ENCODE peak calls at places on chromosomes 2 and 18, in eight cellular contexts. I, A, F, J, P, K, X and Z are unnamed samples.

GRCh38 chr2:216300921-216301320 is 71.4 kb downstream of the MARCHF4 start:
- DNase-seq in I (no peak), A (no peak), F (no peak), J (no peak), P (no peak), K (no peak), X (no peak), Z (no peak)

GRCh38 chr2:179233037-179233436 is 31.6 kb downstream of the SESTD1 start:
- DNase-seq in I (no peak), A (no peak), F (no peak), J (peak; percentile 16), P (no peak), K (no peak), X (no peak), Z (no peak)

GRCh38 chr2:26535663-26536275 is 57.8 kb upstream of the OTOF start:
- DNase-seq in I (no peak), A (no peak), F (no peak), J (no peak), P (peak; percentile 42), K (no peak), X (no peak), Z (no peak)

GRCh38 chr2:205657579-205657978 is 24.7 kb upstream of the NRP2 start:
- DNase-seq in I (no peak), A (no peak), F (no peak), J (no peak), P (no peak), K (no peak), X (no peak), Z (no peak)

GRCh38 chr2:219002395-219003266 is 9.4 kb upstream of the CRYBA2 start:
- DNase-seq in I (no peak), A (no peak), F (no peak), J (peak; percentile 82), P (no peak), K (peak; percentile 17), X (no peak), Z (no peak)

GRCh38 chr2:79040967-79041582 is 15.6 kb downstream of the REG3G start:
- DNase-seq in I (peak; percentile 4), A (no peak), F (no peak), J (peak; percentile 4), P (no peak), K (no peak), X (no peak), Z (no peak)

GRCh38 chr2:99865818-99866676 is 276.3 kb downstream of the AFF3 start:
- DNase-seq in I (no peak), A (no peak), F (no peak), J (no peak), P (no peak), K (no peak), X (no peak), Z (no peak)

GRCh38 chr2:41994661-41995060 is 53.2 kb upstream of the PKDCC start:
- DNase-seq in I (no peak), A (no peak), F (no peak), J (no peak), P (no peak), K (no peak), X (no peak), Z (no peak)

GRCh38 chr2:26811791-26812454 is 26.1 kb downstream of the CENPA start:
- DNase-seq in I (no peak), A (no peak), F (no peak), J (no peak), P (no peak), K (no peak), X (no peak), Z (no peak)

GRCh38 chr2:99187011-99187410 is 6.0 kb downstream of the MRPL30 start:
- DNase-seq in I (no peak), A (no peak), F (no peak), J (no peak), P (no peak), K (no peak), X (no peak), Z (no peak)

GRCh38 chr2:189076572-189076971 is 102.4 kb downstream of the COL3A1 start:
- DNase-seq in I (peak; percentile 26), A (no peak), F (no peak), J (no peak), P (no peak), K (no peak), X (no peak), Z (no peak)

GRCh38 chr2:44166096-44166495 is 2.6 kb upstream of the PPM1B start:
- DNase-seq in I (no peak), A (no peak), F (no peak), J (no peak), P (no peak), K (no peak), X (no peak), Z (no peak)

GRCh38 chr18:3051718-3052410 is 38.9 kb upstream of the LPIN2 start:
- DNase-seq in I (no peak), A (no peak), F (peak; percentile 67), J (peak; percentile 46), P (no peak), K (no peak), X (no peak), Z (no peak)

GRCh38 chr2:42141687-42142475 is 27.3 kb upstream of the EML4 start:
- DNase-seq in I (no peak), A (no peak), F (peak; percentile 28), J (peak; percentile 53), P (peak; percentile 81), K (no peak), X (peak; percentile 11), Z (no peak)

GRCh38 chr2:84177733-84178132 is 281.3 kb downstream of the SUCLG1 start:
- DNase-seq in I (no peak), A (no peak), F (no peak), J (no peak), P (no peak), K (no peak), X (no peak), Z (no peak)